ENCODE peak calls at places on chromosomes 6 and 20, in four cellular contexts. Q is breast epithelium, W is psoas muscle, Z is cardiac muscle cell. H is an unnamed sample. For H3K9me3, the result is how much of the 10 kb centered on the place peaks cover.

GRCh38 chr20:49432562-49432961 is 49.9 kb downstream of the KCNB1 start:
- DNase-seq in Q (no peak), W (no peak), Z (no peak), H (no peak)

GRCh38 chr6:151254451-151255081 is 14.8 kb downstream of the AKAP12 start:
- DNase-seq in Q (no peak), W (no peak), Z (peak), H (no peak)

GRCh38 chr6:134702279-134702678 is 247.6 kb downstream of the ALDH8A1 start:
- DNase-seq in Q (no peak), W (no peak), Z (no peak), H (no peak)

GRCh38 chr6:22003219-22003779 is 293.5 kb downstream of the PRL start:
- DNase-seq in Q (no peak), W (no peak), Z (no peak), H (no peak)

GRCh38 chr20:44069203-44069931 is 117.6 kb downstream of the JPH2 start:
- DNase-seq in Q (peak), W (no peak), Z (no peak), H (no peak)

GRCh38 chr20:36274248-36274841 is 31.8 kb upstream of the DLGAP4 start:
- DNase-seq in Q (no peak), W (no peak), Z (no peak), H (no peak)

GRCh38 chr6:79127660-79128059 is 49.6 kb upstream of the PHIP start:
- DNase-seq in Q (no peak), W (no peak), Z (no peak), H (no peak)

GRCh38 chr6:79269877-79270276 is 35.4 kb upstream of the HMGN3 start:
- DNase-seq in Q (peak), W (no peak), Z (no peak), H (no peak)

GRCh38 chr20:38242848-38243449 is 17.6 kb downstream of the KIAA1755 start:
- DNase-seq in Q (no peak), W (no peak), Z (no peak), H (no peak)

GRCh38 chr6:167299641-167300308 is 8.7 kb downstream of the UNC93A start:
- DNase-seq in Q (no peak), W (no peak), Z (no peak), H (no peak)
- H3K9me3 ChIP-seq in Q (under half), W (under half), Z (under half), H (under half)

DNA sequence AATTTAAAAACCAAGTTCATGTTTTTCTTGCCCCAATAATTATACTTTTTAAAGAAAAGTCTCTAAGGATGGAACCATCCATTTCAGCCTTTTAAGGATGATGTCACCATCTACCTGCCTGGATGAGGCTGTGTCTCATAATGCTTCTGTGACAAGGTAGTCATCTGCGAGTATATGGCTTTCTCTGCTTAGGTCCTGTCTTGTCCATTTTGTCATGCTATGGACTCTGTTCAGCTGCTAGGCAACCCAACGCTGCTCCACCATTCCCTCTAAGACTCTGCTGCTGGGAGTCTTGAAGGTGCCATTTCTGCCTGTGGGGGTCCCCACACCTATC is 459.8 kb upstream of the RUNX2 start:
- DNase-seq in Q (no peak), W (no peak), Z (no peak), H (no peak)
- H3K4me3 ChIP-seq in Q (no peak), W (no peak), Z (no peak), H (no peak)

GRCh38 chr6:159469449-159469848 is 223.6 kb downstream of the SOD2 start:
- DNase-seq in Q (no peak), W (no peak), Z (no peak), H (no peak)
- H3K9me3 ChIP-seq in Q (under half), W (under half), Z (under half), H (under half)

DNA sequence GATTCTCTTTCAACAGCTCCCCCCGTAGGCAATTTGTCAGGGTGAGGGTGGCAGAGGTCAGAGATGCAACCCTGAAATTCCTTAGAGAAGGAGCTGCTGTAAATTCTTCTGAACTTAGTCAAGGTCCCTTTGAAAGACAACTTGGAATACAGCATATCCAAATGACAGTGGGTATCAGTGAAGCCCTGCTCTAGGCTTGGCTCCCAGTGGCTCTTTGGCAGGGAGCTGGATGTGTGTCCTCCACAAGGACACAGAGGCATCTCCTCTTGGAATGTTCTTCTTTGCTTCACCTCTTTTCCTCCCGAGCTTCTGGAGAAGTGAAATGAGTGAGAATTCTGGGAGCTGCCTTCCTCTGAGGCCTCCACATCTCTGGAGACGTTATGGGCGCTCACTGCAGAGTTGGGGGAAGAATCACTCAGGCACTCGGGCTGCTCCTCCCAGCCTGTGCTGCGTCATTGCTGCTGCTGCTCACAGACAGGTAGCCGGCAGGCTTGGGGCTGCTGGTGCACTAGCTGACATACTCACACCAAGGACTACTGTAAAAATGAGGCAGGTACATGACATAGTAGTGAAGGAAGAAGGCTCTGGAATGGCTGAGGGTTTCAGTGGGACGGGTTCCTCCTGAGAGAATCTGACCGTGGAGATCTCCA is 34.1 kb downstream of the DYNLT1 start:
- DNase-seq in Q (no peak), W (no peak), Z (no peak), H (no peak)
- H3K4me3 ChIP-seq in Q (no peak), W (no peak), Z (no peak), H (no peak)